ENCODE peak calls at places on chromosomes 3 and 15, in seven cellular contexts. M is H9, Z is neuronal stem cell, L is IMR-90, W is H1, A is mesenchymal stem cell, G is trophoblast cell. Y is an unnamed sample.

GRCh38 chr3:123986427-123986826 is 5.5 kb downstream of the ROPN1 start:
- DNase-seq in M (peak; percentile 27), Z (no peak), L (no peak), W (no peak), A (no peak), G (no peak), Y (no peak)

GRCh38 chr3:186605561-186606545 is 7.0 kb upstream of the AHSG start:
- DNase-seq in M (no peak), Z (no peak), L (no peak), W (no peak), A (no peak), G (no peak), Y (no peak)

GRCh38 chr15:98525625-98526024 is 122.7 kb upstream of the IGF1R start:
- DNase-seq in M (no peak), Z (no peak), L (no peak), W (no peak), A (no peak), G (no peak), Y (no peak)

GRCh38 chr3:194512895-194513601 is 26.2 kb upstream of the ATP13A3 start:
- DNase-seq in M (no peak), Z (no peak), L (no peak), W (no peak), A (no peak), G (no peak), Y (no peak)

GRCh38 chr15:60395276-60396011 is 2.3 kb downstream of the ANXA2 start:
- DNase-seq in M (no peak), Z (no peak), L (no peak), W (no peak), A (peak; percentile 26), G (no peak), Y (no peak)

GRCh38 chr3:187935623-187936156 is 190.4 kb upstream of the BCL6 start:
- DNase-seq in M (no peak), Z (no peak), L (peak; percentile 33), W (no peak), A (no peak), G (peak; percentile 56), Y (no peak)

GRCh38 chr15:31241888-31242287 is 84.7 kb upstream of the KLF13 start:
- DNase-seq in M (no peak), Z (no peak), L (no peak), W (no peak), A (no peak), G (no peak), Y (peak; percentile 50)

GRCh38 chr3:133464573-133464972 is 64.7 kb downstream of the BFSP2 start:
- DNase-seq in M (no peak), Z (no peak), L (peak; percentile 56), W (no peak), A (peak; percentile 39), G (no peak), Y (no peak)

GRCh38 chr3:160027541-160028195 is 39.0 kb downstream of the IL12A start:
- DNase-seq in M (no peak), Z (no peak), L (peak; percentile 88), W (no peak), A (peak; percentile 80), G (no peak), Y (no peak)

GRCh38 chr15:96316953-96317629 is 13.4 kb upstream of the NR2F2 start:
- DNase-seq in M (no peak), Z (no peak), L (no peak), W (no peak), A (no peak), G (no peak), Y (peak; percentile 15)

GRCh38 chr3:42601898-42602581 is 1.6 kb downstream of the NKTR start:
- DNase-seq in M (no peak), Z (no peak), L (peak; percentile 22), W (no peak), A (peak; percentile 47), G (no peak), Y (peak; percentile 38)
- H2BK120ac ChIP-seq in M (no peak overlapping the region), Z (no peak overlapping the region), L (no peak overlapping the region), W (no peak overlapping the region), A (no peak overlapping the region), G (no peak overlapping the region), Y (no peak overlapping the region)

DNA sequence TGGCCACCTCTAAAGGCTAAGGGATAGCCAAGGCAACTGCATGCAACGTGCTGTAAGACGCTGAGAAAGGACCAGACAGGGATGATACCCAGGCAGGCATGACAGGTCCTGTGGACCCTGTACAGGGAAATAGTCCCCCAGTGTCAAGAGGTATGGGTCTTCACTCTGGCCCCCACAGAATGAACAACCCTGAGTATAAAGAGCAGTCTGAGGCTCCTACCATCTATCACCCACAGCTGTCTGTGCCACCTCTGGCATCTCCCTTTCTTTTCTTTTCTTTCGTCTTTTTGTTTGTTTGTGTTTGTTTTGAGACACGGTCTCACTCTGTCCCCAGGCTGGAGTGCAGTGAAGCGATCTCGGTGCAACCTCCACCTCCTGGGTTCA is 18.7 kb downstream of the SLC25A20 start:
- DNase-seq in M (no peak), Z (no peak), L (no peak), W (no peak), A (no peak), G (no peak), Y (no peak)
- H2BK120ac ChIP-seq in M (no peak overlapping the region), Z (no peak overlapping the region), L (no peak overlapping the region), W (no peak overlapping the region), A (no peak overlapping the region), G (no peak overlapping the region), Y (no peak overlapping the region)

DNA sequence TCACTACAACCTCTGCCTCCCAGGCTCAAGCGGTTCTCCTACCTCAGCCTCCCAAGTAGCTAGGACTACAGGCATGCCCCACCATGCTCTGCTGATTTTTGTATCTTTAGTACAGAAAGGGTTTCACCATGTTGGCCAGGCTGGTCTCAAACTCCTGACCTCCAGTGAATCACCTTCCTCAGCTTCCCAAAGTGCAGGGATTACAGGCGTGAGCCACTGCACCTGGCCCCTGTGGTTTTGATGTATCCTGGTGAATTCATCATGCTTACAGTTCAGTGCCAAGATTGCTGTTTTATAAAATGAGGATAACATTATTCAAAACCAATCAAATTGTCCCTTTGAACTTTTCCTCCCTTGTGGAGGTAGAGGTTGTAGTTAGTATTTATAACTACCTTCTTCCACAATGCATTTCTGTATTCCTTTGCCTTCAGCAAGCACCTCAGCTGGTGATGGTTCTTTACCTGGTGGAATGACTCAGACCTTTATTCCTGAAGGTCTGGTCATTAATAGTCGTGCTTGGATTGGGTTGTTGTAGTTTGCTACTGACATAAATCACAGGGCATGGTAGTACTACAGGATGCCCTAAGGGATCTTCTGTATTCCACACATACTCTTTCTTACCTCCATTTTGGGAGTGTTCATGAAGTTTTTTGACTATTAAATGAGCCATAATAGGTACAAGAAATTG is 76.9 kb downstream of the UBP1 start:
- DNase-seq in M (no peak), Z (no peak), L (peak; percentile 18), W (no peak), A (no peak), G (no peak), Y (no peak)
- H2BK120ac ChIP-seq in M (no peak overlapping the region), Z (no peak overlapping the region), L (peak overlapping the region; percentile 49), W (no peak overlapping the region), A (no peak overlapping the region), G (no peak overlapping the region), Y (no peak overlapping the region)

DNA sequence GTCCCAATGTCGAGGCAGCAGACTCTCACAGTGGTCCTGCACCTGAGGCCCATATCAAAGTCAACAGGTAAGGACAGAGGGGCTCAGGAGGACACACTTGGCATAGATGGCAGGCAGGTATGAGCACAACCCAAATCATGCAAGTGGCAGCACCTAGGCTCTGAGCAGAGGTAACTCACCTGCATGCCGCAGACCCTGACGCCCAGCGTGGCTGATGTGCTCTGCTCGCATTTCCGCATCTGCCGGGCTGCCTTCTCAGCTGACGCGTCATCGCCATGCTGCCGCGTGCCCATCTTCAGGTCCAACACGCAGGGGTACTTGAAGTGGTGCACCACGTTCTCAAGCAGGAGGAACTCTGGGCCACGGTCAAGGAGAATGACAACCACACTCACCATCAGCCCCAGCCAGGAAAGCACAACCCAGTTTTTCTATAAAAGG is 4.2 kb upstream of the GMPPB start:
- DNase-seq in M (no peak), Z (no peak), L (no peak), W (no peak), A (no peak), G (no peak), Y (no peak)
- H2BK120ac ChIP-seq in M (no peak overlapping the region), Z (no peak overlapping the region), L (no peak overlapping the region), W (no peak overlapping the region), A (no peak overlapping the region), G (no peak overlapping the region), Y (no peak overlapping the region)

GRCh38 chr3:16204751-16205150 is 30.3 kb downstream of the GALNT15 start:
- DNase-seq in M (no peak), Z (no peak), L (no peak), W (no peak), A (no peak), G (no peak), Y (no peak)
- H2BK120ac ChIP-seq in M (no peak overlapping the region), Z (no peak overlapping the region), L (peak overlapping the region; percentile 21), W (no peak overlapping the region), A (no peak overlapping the region), G (no peak overlapping the region), Y (no peak overlapping the region)

GRCh38 chr15:48222627-48223026 is 16.5 kb downstream of the SLC12A1 start:
- DNase-seq in M (no peak), Z (no peak), L (no peak), W (no peak), A (no peak), G (no peak), Y (no peak)

GRCh38 chr15:48221261-48221660 is 15.2 kb downstream of the SLC12A1 start:
- DNase-seq in M (no peak), Z (no peak), L (no peak), W (no peak), A (no peak), G (no peak), Y (no peak)

GRCh38 chr15:48221885-48222284 is 15.8 kb downstream of the SLC12A1 start:
- DNase-seq in M (no peak), Z (no peak), L (no peak), W (no peak), A (no peak), G (peak; percentile 32), Y (no peak)
- H2BK120ac ChIP-seq in M (no peak overlapping the region), Z (no peak overlapping the region), L (no peak overlapping the region), W (no peak overlapping the region), A (no peak overlapping the region), G (no peak overlapping the region), Y (no peak overlapping the region)

DNA sequence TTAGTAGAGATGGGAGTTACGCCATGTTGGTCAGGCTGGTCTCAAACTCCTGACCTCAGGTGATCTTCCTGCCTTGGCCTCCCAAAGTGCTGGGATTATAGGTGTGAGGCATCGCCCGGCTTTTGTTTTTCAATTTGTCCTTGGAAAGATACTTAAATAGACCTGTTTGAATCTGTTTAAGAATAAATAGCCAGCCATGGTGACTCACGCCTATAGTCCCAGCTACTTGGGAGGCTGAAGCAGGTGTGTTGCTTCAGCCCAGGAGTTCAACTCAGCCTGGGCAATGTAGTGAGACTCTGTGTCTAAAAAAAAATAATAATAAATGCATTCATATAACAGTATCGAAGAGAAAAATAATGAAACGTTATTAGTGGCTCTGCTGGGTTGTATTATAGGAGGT is 17.3 kb downstream of the SNAPC5 start:
- DNase-seq in M (no peak), Z (no peak), L (no peak), W (no peak), A (no peak), G (no peak), Y (no peak)
- H2BK120ac ChIP-seq in M (no peak overlapping the region), Z (no peak overlapping the region), L (no peak overlapping the region), W (no peak overlapping the region), A (no peak overlapping the region), G (no peak overlapping the region), Y (no peak overlapping the region)

GRCh38 chr15:100869151-100869999 is 10.3 kb upstream of the ALDH1A3 start:
- DNase-seq in M (peak; percentile 62), Z (no peak), L (no peak), W (peak; percentile 57), A (no peak), G (no peak), Y (peak; percentile 52)
- H2BK120ac ChIP-seq in M (no peak overlapping the region), Z (no peak overlapping the region), L (peak overlapping the region; percentile 17), W (no peak overlapping the region), A (no peak overlapping the region), G (no peak overlapping the region), Y (no peak overlapping the region)